ENCODE peak calls at places on chromosome 1, in six cellular contexts. X is hepatocyte; N is Karpas-422; M is fibroblast of the aortic adventitia; E is CD8-positive, alpha-beta memory T cell; D is adrenal gland. F is an unnamed sample.

GRCh38 chr1:980602-981395 is 1.1 kb downstream of the PERM1 start:
- DNase-seq in X (no peak), N (no peak), M (no peak), E (no peak), D (no peak), F (no peak)

GRCh38 chr1:2602311-2602835 is 15.8 kb downstream of the PRXL2B start:
- DNase-seq in X (no peak), N (no peak), M (no peak), E (no peak), D (no peak), F (no peak)

GRCh38 chr1:168121314-168122029 is 15.3 kb downstream of the GPR161 start:
- DNase-seq in X (peak; percentile 57), N (no peak), M (peak; percentile 95), E (no peak), D (peak; percentile 54), F (no peak)

GRCh38 chr1:85555867-85556577 is 24.5 kb upstream of the CCN1 start:
- DNase-seq in X (no peak), N (no peak), M (no peak), E (no peak), D (no peak), F (no peak)

GRCh38 chr1:162822391-162823200 is 32.1 kb downstream of the HSD17B7 start:
- DNase-seq in X (peak; percentile 32), N (no peak), M (no peak), E (no peak), D (no peak), F (no peak)

GRCh38 chr1:165543651-165544452 is at the start of gene LRRC52:
- DNase-seq in X (peak; percentile 34), N (no peak), M (no peak), E (no peak), D (peak; percentile 68), F (no peak)

GRCh38 chr1:1259948-1260614 is 13.6 kb upstream of the C1QTNF12 start:
- DNase-seq in X (no peak), N (no peak), M (no peak), E (no peak), D (peak; percentile 74), F (no peak)

GRCh38 chr1:19062258-19063029 is 106.0 kb upstream of the IFFO2 start:
- DNase-seq in X (no peak), N (no peak), M (no peak), E (no peak), D (no peak), F (no peak)

GRCh38 chr1:4770713-4771112 is 116.3 kb downstream of the AJAP1 start:
- DNase-seq in X (no peak), N (no peak), M (no peak), E (no peak), D (no peak), F (no peak)

GRCh38 chr1:6261615-6261995 is 707 bp upstream of the GPR153 start:
- DNase-seq in X (peak; percentile 34), N (peak; percentile 63), M (no peak), E (no peak), D (no peak), F (no peak)

GRCh38 chr1:93681549-93682412 is at the start of gene BCAR3:
- DNase-seq in X (peak; percentile 88), N (peak; percentile 96), M (peak; percentile 73), E (no peak), D (peak; percentile 80), F (peak; percentile 77)

GRCh38 chr1:22838965-22839364 is 128.3 kb downstream of the EPHB2 start:
- DNase-seq in X (no peak), N (no peak), M (no peak), E (no peak), D (no peak), F (no peak)

GRCh38 chr1:9689971-9690381 is 38.4 kb downstream of the PIK3CD start:
- DNase-seq in X (peak; percentile 53), N (no peak), M (no peak), E (no peak), D (peak; percentile 43), F (peak; percentile 52)

GRCh38 chr1:177585492-177586220 is 384.2 kb downstream of the SEC16B start:
- DNase-seq in X (peak; percentile 80), N (no peak), M (peak; percentile 2), E (no peak), D (no peak), F (no peak)

GRCh38 chr1:197170538-197170937 is 24.1 kb upstream of the ASPM start:
- DNase-seq in X (no peak), N (no peak), M (no peak), E (no peak), D (no peak), F (no peak)

GRCh38 chr1:54121482-54122130 is 31.2 kb downstream of the CDCP2 start:
- DNase-seq in X (peak; percentile 89), N (peak; percentile 80), M (peak; percentile 74), E (peak; percentile 64), D (peak; percentile 82), F (peak; percentile 83)

GRCh38 chr1:54122131-54122751 is 30.6 kb downstream of the CDCP2 start:
- DNase-seq in X (peak; percentile 28), N (no peak), M (no peak), E (no peak), D (no peak), F (no peak)

GRCh38 chr1:54122992-54123391 is 29.8 kb downstream of the CDCP2 start:
- DNase-seq in X (no peak), N (no peak), M (no peak), E (no peak), D (no peak), F (no peak)

GRCh38 chr1:54120018-54120697 is 32.6 kb downstream of the CDCP2 start:
- DNase-seq in X (no peak), N (no peak), M (no peak), E (no peak), D (no peak), F (no peak)

DNA sequence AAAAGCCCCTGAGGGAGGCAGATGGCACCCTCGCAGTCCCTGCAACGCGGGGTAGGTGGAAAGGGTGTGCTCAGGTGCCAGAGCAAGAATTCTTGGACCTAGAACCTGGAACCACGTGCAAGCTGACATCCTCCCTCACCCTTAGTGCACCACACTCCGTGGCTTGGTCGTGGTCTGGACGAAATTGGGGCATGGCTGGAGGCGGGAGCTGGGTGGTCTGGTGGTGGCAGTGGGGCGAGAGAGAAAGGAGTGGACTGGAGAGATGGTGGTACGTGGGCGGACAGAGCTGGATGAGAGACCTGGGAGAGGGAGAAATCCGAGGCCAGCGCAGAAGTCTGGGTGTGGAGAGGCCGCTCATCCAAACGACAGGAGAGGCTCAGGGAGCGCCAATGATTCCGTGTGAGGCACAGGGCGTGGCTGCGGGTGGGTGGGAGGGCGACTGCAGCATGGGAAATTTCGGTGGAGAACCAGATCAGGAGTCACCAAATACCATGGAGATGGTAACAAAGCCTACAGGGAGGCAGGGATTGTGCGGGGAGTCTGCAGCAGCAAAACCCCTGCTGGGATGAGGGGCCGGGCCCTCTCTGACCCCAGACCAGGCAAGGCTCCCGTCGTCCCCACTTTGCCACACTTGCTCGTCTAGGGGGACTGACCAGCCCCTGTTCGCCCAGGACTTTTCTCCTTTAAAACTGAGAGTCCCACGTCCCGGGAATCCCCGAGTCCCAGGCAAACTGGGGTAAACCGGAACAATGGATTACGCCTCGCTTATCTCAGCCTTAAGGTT is 31.9 kb downstream of the CDCP2 start:
- DNase-seq in X (peak; percentile 21), N (no peak), M (no peak), E (no peak), D (no peak), F (no peak)
- H3K4me3 ChIP-seq in X (no peak overlapping the region), N (no peak overlapping the region), M (peak overlapping the region; percentile 40), E (no peak overlapping the region), D (no peak overlapping the region), F (no peak overlapping the region)

DNA sequence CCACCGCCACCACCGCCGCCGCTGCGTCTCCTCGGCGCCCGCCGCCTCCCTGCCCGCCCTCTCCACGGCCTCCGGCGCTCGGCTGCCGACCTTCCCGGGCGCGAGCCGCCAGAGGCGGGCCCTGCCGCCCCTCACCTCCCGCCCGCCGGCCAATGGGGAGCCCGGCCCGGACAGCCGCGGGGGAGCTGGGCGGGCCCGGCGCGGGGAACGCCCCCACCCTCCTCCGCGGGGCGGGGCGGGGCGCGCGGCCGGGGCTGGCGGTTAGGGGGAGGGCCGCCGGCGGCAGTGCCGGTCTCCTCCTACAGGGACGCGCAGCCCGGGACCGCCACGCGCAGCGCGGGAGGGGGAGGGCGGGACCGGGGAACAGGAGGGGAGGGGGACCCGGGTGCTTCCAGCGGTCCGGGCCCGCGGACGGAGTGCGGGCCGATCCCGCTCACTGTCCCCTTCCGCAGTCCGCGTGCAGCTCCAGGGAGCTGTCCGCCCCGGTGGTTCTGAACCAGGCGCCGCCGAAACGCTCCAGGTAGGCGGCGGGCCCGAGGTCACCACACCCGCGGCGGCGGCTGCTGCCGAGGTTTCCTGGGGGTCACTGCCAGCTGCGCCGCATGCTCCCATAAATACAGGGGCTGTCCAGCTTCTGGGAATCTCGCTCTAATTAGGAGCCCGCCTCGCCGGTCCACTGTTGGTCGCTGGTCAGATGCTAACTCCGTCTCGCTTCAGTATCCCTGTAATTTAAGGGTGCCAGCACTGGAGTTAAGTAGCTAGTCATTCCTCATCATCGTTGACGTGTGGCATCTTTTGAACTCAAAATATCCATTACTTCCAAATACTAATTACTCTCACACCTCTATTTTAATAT is at the start of gene PGBD5:
- DNase-seq in X (peak; percentile 91), N (peak; percentile 84), M (peak; percentile 37), E (peak; percentile 42), D (peak; percentile 78), F (no peak)
- H3K4me3 ChIP-seq in X (peak within 1 kb of the TSS; percentile 87), N (peak within 1 kb of the TSS; percentile 53), M (peak within 1 kb of the TSS; percentile 56), E (no peak within 1 kb of the TSS), D (no peak within 1 kb of the TSS), F (peak within 1 kb of the TSS; percentile 75)

GRCh38 chr1:170067253-170067819 is 7.2 kb downstream of the KIFAP3 start:
- DNase-seq in X (no peak), N (peak; percentile 53), M (peak; percentile 54), E (no peak), D (no peak), F (no peak)

GRCh38 chr1:170074250-170075157 is at the start of gene KIFAP3:
- DNase-seq in X (peak; percentile 98), N (peak; percentile 98), M (peak; percentile 97), E (peak; percentile 92), D (peak; percentile 99), F (peak; percentile 95)

GRCh38 chr1:170073893-170074249 is 624 bp downstream of the KIFAP3 start:
- DNase-seq in X (peak; percentile 11), N (no peak), M (no peak), E (no peak), D (no peak), F (no peak)

GRCh38 chr1:170071378-170071777 is 3.1 kb downstream of the KIFAP3 start:
- DNase-seq in X (no peak), N (no peak), M (no peak), E (no peak), D (no peak), F (no peak)

GRCh38 chr1:170068923-170069322 is 5.6 kb downstream of the KIFAP3 start:
- DNase-seq in X (no peak), N (no peak), M (no peak), E (no peak), D (no peak), F (no peak)
- H3K4me3 ChIP-seq in X (no peak overlapping the region), N (no peak overlapping the region), M (no peak overlapping the region), E (no peak overlapping the region), D (no peak overlapping the region), F (no peak overlapping the region)

GRCh38 chr1:212606734-212607205 is 1.8 kb upstream of the ATF3 start:
- DNase-seq in X (peak; percentile 89), N (no peak), M (no peak), E (peak; percentile 45), D (peak; percentile 26), F (peak; percentile 88)

GRCh38 chr1:212607924-212608208 is 695 bp upstream of the ATF3 start:
- DNase-seq in X (no peak), N (no peak), M (peak; percentile 16), E (peak; percentile 13), D (no peak), F (no peak)

GRCh38 chr1:212606042-212606733 is 2.4 kb upstream of the ATF3 start:
- DNase-seq in X (no peak), N (no peak), M (peak; percentile 18), E (no peak), D (no peak), F (no peak)

GRCh38 chr1:212607206-212607923 is 1.2 kb upstream of the ATF3 start:
- DNase-seq in X (no peak), N (no peak), M (no peak), E (peak; percentile 31), D (peak; percentile 28), F (peak; percentile 71)

GRCh38 chr1:212605441-212605976 is 3.1 kb upstream of the ATF3 start:
- DNase-seq in X (no peak), N (no peak), M (peak; percentile 46), E (no peak), D (no peak), F (no peak)
- H3K4me3 ChIP-seq in X (no peak overlapping the region), N (no peak overlapping the region), M (no peak overlapping the region), E (no peak overlapping the region), D (no peak overlapping the region), F (no peak overlapping the region)

F was measured in Peyer's patch.